ENCODE peak calls at places on chromosomes 12 and 14, in nine cellular contexts. O is tibial nerve, W is transverse colon, R is breast epithelium, Y is sigmoid colon, C is Peyer's patch, M is suprapubic skin, I is ovary, A is H1. F is an unnamed sample. For H3K36me3, the result is how much of the 10 kb centered on the place peaks cover.

GRCh38 chr12:51160814-51161459 is 12.0 kb downstream of the TFCP2 start:
- DNase-seq in O (no peak), W (no peak), R (no peak), Y (no peak), C (no peak), M (no peak), I (no peak), A (no peak), F (no peak)

GRCh38 chr14:37246427-37246829 is 48.7 kb downstream of the MIPOL1 start:
- DNase-seq in O (no peak), W (no peak), R (no peak), Y (no peak), C (no peak), M (no peak), I (no peak), A (no peak), F (no peak)

GRCh38 chr12:100868487-100868886 is 73.9 kb downstream of the ANO4 start:
- DNase-seq in O (no peak), W (no peak), R (no peak), Y (no peak), C (no peak), M (no peak), I (no peak), A (no peak), F (no peak)

GRCh38 chr12:1544991-1545700 is 49.2 kb downstream of the FBXL14 start:
- DNase-seq in O (no peak), W (no peak), R (peak), Y (no peak), C (no peak), M (no peak), I (no peak), A (no peak), F (no peak)

GRCh38 chr12:115103884-115104883 is 420.2 kb upstream of the TBX3 start:
- DNase-seq in O (no peak), W (no peak), R (peak), Y (no peak), C (no peak), M (no peak), I (peak), A (no peak), F (no peak)

GRCh38 chr12:86724716-86725115 is 468.5 kb upstream of the MGAT4C start:
- DNase-seq in O (no peak), W (no peak), R (no peak), Y (no peak), C (no peak), M (no peak), I (no peak), A (no peak), F (no peak)

GRCh38 chr14:71474866-71475265 is 457.4 kb upstream of the RGS6 start:
- DNase-seq in O (no peak), W (no peak), R (no peak), Y (no peak), C (no peak), M (no peak), I (no peak), A (no peak), F (no peak)

GRCh38 chr12:6615802-6616201 is 8.6 kb upstream of the CHD4 start:
- DNase-seq in O (no peak), W (no peak), R (no peak), Y (no peak), C (no peak), M (no peak), I (no peak), A (no peak), F (no peak)

GRCh38 chr14:104090071-104090748 is 4.7 kb downstream of the ASPG start:
- DNase-seq in O (no peak), W (peak), R (peak), Y (no peak), C (no peak), M (peak), I (no peak), A (no peak), F (no peak)

GRCh38 chr12:88188180-88188579 is 46.1 kb downstream of the TMTC3 start:
- DNase-seq in O (no peak), W (no peak), R (no peak), Y (no peak), C (no peak), M (no peak), I (no peak), A (no peak), F (no peak)

GRCh38 chr14:95033851-95034622 is 123.3 kb downstream of the DICER1 start:
- DNase-seq in O (no peak), W (no peak), R (no peak), Y (peak), C (peak), M (no peak), I (no peak), A (no peak), F (no peak)

GRCh38 chr14:54556535-54556934 is 10.4 kb upstream of the SAMD4A start:
- DNase-seq in O (no peak), W (no peak), R (no peak), Y (no peak), C (no peak), M (no peak), I (no peak), A (no peak), F (no peak)

GRCh38 chr12:457676-458075 is 2.1 kb upstream of the B4GALNT3 start:
- DNase-seq in O (no peak), W (no peak), R (no peak), Y (no peak), C (no peak), M (no peak), I (no peak), A (no peak), F (no peak)

GRCh38 chr12:10140001-10140400 is 10.0 kb upstream of the CLEC7A start:
- DNase-seq in O (no peak), W (no peak), R (no peak), Y (no peak), C (no peak), M (no peak), I (peak), A (peak), F (no peak)

GRCh38 chr14:106141242-106142220 is 615.1 kb downstream of the TMEM121 start:
- DNase-seq in O (no peak), W (no peak), R (no peak), Y (no peak), C (no peak), M (no peak), I (no peak), A (no peak), F (no peak)

GRCh38 chr12:45388545-45388944 is 172.7 kb downstream of the ANO6 start:
- DNase-seq in O (no peak), W (peak), R (no peak), Y (no peak), C (no peak), M (no peak), I (peak), A (no peak), F (peak)

GRCh38 chr14:60303745-60304144 is 54.7 kb downstream of the PPM1A start:
- DNase-seq in O (no peak), W (no peak), R (no peak), Y (no peak), C (no peak), M (no peak), I (no peak), A (no peak), F (peak)

GRCh38 chr14:70909788-70910614 is 2.7 kb downstream of the PCNX1 start:
- DNase-seq in O (no peak), W (no peak), R (no peak), Y (no peak), C (no peak), M (no peak), I (no peak), A (no peak), F (no peak)

GRCh38 chr14:99460793-99461192 is 19.9 kb downstream of the SETD3 start:
- DNase-seq in O (no peak), W (no peak), R (no peak), Y (no peak), C (no peak), M (no peak), I (no peak), A (no peak), F (no peak)

GRCh38 chr12:71804505-71804904 is 35.1 kb upstream of the TBC1D15 start:
- DNase-seq in O (no peak), W (no peak), R (no peak), Y (no peak), C (no peak), M (no peak), I (no peak), A (peak), F (no peak)

GRCh38 chr12:10528150-10528953 is 22.7 kb downstream of the EIF2S3B start:
- DNase-seq in O (no peak), W (no peak), R (no peak), Y (no peak), C (no peak), M (no peak), I (no peak), A (no peak), F (no peak)

GRCh38 chr12:15532364-15532977 is 210.2 kb downstream of the PTPRO start:
- DNase-seq in O (no peak), W (peak), R (no peak), Y (no peak), C (no peak), M (no peak), I (no peak), A (peak), F (no peak)

GRCh38 chr12:132413931-132414588 is 75.9 kb upstream of the FBRSL1 start:
- DNase-seq in O (no peak), W (no peak), R (no peak), Y (no peak), C (no peak), M (no peak), I (no peak), A (no peak), F (no peak)

GRCh38 chr12:2378835-2379330 is 326.1 kb downstream of the CACNA1C start:
- DNase-seq in O (no peak), W (no peak), R (no peak), Y (peak), C (no peak), M (peak), I (no peak), A (no peak), F (no peak)

GRCh38 chr14:52802597-52802996 is 11.2 kb upstream of the GNPNAT1 start:
- DNase-seq in O (no peak), W (no peak), R (no peak), Y (no peak), C (no peak), M (no peak), I (no peak), A (no peak), F (no peak)

GRCh38 chr14:20302042-20302761 is 3.5 kb downstream of the TTC5 start:
- DNase-seq in O (no peak), W (no peak), R (no peak), Y (no peak), C (no peak), M (no peak), I (no peak), A (no peak), F (no peak)

GRCh38 chr14:89276424-89276975 is 140.5 kb downstream of the FOXN3 start:
- DNase-seq in O (no peak), W (peak), R (no peak), Y (no peak), C (no peak), M (peak), I (no peak), A (no peak), F (no peak)

GRCh38 chr12:30996255-30996654 is 69.7 kb downstream of the TSPAN11 start:
- DNase-seq in O (no peak), W (no peak), R (no peak), Y (no peak), C (no peak), M (no peak), I (no peak), A (no peak), F (no peak)

GRCh38 chr12:88298761-88299242 is 156.7 kb downstream of the TMTC3 start:
- DNase-seq in O (no peak), W (no peak), R (no peak), Y (no peak), C (no peak), M (no peak), I (no peak), A (no peak), F (no peak)

GRCh38 chr14:104680806-104681688 is 8.4 kb upstream of the INF2 start:
- DNase-seq in O (no peak), W (peak), R (peak), Y (peak), C (peak), M (peak), I (no peak), A (no peak), F (peak)

GRCh38 chr12:76152161-76152807 is 67.8 kb upstream of the NAP1L1 start:
- DNase-seq in O (no peak), W (peak), R (no peak), Y (no peak), C (no peak), M (no peak), I (no peak), A (no peak), F (no peak)

GRCh38 chr14:56979961-56980360 is 169.7 kb upstream of the OTX2 start:
- DNase-seq in O (no peak), W (no peak), R (no peak), Y (no peak), C (no peak), M (no peak), I (no peak), A (no peak), F (no peak)

GRCh38 chr14:33563492-33563891 is 387.4 kb downstream of the EGLN3 start:
- DNase-seq in O (no peak), W (no peak), R (no peak), Y (no peak), C (no peak), M (no peak), I (no peak), A (no peak), F (no peak)

GRCh38 chr12:13707829-13708228 is 273.6 kb downstream of the GRIN2B start:
- DNase-seq in O (no peak), W (no peak), R (no peak), Y (no peak), C (no peak), M (no peak), I (no peak), A (no peak), F (no peak)
- TF ChIP-seq POLR2A in O (no peak), W (no peak), R (no peak), Y (no peak), C (no peak), M (no peak), I (no peak), A (no peak), F (no peak)

DNA sequence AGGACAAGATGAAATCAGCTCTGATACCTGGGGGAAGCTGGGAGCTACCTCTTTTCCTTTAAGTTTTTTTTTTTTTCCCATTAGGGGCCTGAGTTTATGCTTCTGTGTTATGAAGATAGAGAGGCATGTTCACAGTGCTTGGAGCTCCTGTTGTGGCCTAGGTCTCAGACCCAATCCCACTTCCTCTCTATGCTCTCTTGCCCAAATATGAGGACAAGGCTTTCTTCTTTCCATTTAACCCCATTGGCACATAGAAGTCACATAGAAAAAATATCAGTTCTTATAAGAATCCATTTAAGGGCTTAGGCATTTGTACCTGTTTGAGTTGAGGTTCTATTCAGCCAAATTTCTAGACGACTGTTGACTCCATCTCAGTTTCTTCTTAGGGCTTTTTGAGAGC is 12.6 kb downstream of the MRPS35 start:
- DNase-seq in O (no peak), W (no peak), R (no peak), Y (no peak), C (no peak), M (no peak), I (no peak), A (no peak), F (no peak)
- H3K36me3 ChIP-seq in O (under half), W (under half), R (under half), Y (half or more), C (under half), M (half or more), I (under half), A (under half), F (under half)

GRCh38 chr12:53727310-53728041 is at the start of gene CALCOCO1:
- DNase-seq in O (peak), W (peak), R (peak), Y (peak), C (peak), M (peak), I (peak), A (peak), F (peak)
- TF ChIP-seq POLR2A in O (peak), W (peak), R (no peak), Y (no peak), C (peak), M (no peak), I (no peak), A (no peak), F (peak)

GRCh38 chr12:53274445-53274844 is 6.3 kb downstream of the ESPL1 start:
- DNase-seq in O (no peak), W (no peak), R (no peak), Y (no peak), C (no peak), M (no peak), I (no peak), A (no peak), F (no peak)

GRCh38 chr12:53276511-53276910 is 8.4 kb downstream of the ESPL1 start:
- DNase-seq in O (no peak), W (no peak), R (no peak), Y (no peak), C (no peak), M (no peak), I (no peak), A (no peak), F (no peak)

GRCh38 chr12:53279283-53279869 is 11.3 kb downstream of the ESPL1 start:
- DNase-seq in O (no peak), W (peak), R (no peak), Y (no peak), C (peak), M (no peak), I (no peak), A (no peak), F (no peak)

GRCh38 chr12:53277981-53278380 is 9.9 kb downstream of the ESPL1 start:
- DNase-seq in O (no peak), W (no peak), R (no peak), Y (no peak), C (no peak), M (no peak), I (no peak), A (no peak), F (no peak)

DNA sequence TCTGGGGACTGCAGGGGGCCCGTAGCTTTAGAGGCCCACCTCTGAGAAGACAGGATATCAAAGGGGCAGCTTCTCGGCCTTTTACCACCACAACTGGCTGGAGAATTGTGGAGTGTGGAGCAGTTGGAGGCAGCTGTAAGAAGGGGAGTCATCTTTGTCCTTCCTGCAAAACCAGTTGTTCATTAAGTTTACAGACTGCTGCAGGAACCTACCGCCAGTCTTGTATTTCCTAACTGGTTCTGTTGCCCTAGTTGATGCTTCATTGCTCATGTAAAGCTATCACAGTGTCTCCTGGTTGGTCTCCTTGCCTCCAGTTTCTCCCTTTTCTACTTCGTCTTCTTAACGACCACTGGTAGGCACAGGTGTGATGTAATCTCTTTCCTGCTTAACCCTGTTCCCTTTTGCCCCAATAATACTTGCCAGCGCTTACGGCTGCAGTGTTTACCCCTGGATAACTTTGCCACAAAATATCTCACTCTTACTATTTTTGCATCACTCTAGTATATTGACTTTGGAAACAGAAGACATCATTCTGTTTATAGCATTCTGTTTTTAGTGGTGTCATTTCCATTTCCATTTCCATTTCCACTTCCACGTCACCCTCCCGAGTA is 11.9 kb downstream of the ESPL1 start:
- DNase-seq in O (no peak), W (no peak), R (no peak), Y (no peak), C (no peak), M (no peak), I (no peak), A (no peak), F (no peak)
- H3K36me3 ChIP-seq in O (under half), W (under half), R (under half), Y (under half), C (under half), M (under half), I (under half), A (under half), F (under half)

GRCh38 chr12:124993568-124994434 is at the start of gene BRI3BP:
- DNase-seq in O (no peak), W (peak), R (no peak), Y (no peak), C (peak), M (no peak), I (no peak), A (no peak), F (peak)
- TF ChIP-seq POLR2A in O (peak), W (no peak), R (no peak), Y (no peak), C (no peak), M (no peak), I (no peak), A (no peak), F (no peak)

F was measured in uterus.